ENCODE peak calls at places on chromosomes 2 and 18, in seven cellular contexts. K is fibroblast of lung; S is HepG2; A is ovary; V is RWPE2; I is heart left ventricle; Q is effector memory CD4-positive, alpha-beta T cell. G is an unnamed sample.

GRCh38 chr2:70680735-70681134 is 87.3 kb downstream of the ADD2 start:
- DNase-seq in K (no peak), S (no peak), A (no peak), V (no peak), I (no peak), Q (no peak), G (no peak)

GRCh38 chr2:24121469-24121868 is 1.7 kb downstream of the PFN4 start:
- DNase-seq in K (peak; percentile 10), S (no peak), A (no peak), V (no peak), I (no peak), Q (no peak), G (no peak)

GRCh38 chr18:69949538-69949936 is 1.9 kb upstream of the CD226 start:
- DNase-seq in K (no peak), S (no peak), A (no peak), V (no peak), I (no peak), Q (no peak), G (no peak)

GRCh38 chr18:32049393-32050161 is 31.0 kb downstream of the RNF125 start:
- DNase-seq in K (no peak), S (no peak), A (no peak), V (no peak), I (peak; percentile 45), Q (peak; percentile 12), G (peak; percentile 28)

GRCh38 chr2:188315750-188316149 is 24.1 kb downstream of the GULP1 start:
- DNase-seq in K (no peak), S (no peak), A (no peak), V (no peak), I (no peak), Q (no peak), G (no peak)

GRCh38 chr2:229952256-229952835 is 30.0 kb downstream of the FBXO36 start:
- DNase-seq in K (no peak), S (no peak), A (no peak), V (no peak), I (no peak), Q (no peak), G (no peak)

GRCh38 chr2:220046507-220046906 is 419.1 kb downstream of the SLC4A3 start:
- DNase-seq in K (no peak), S (no peak), A (no peak), V (no peak), I (no peak), Q (no peak), G (no peak)

GRCh38 chr2:173658946-173659371 is 304.3 kb downstream of the CDCA7 start:
- DNase-seq in K (no peak), S (no peak), A (no peak), V (no peak), I (no peak), Q (no peak), G (no peak)

GRCh38 chr2:23637011-23637778 is 252.2 kb downstream of the KLHL29 start:
- DNase-seq in K (peak; percentile 54), S (no peak), A (no peak), V (no peak), I (peak; percentile 56), Q (no peak), G (no peak)

GRCh38 chr2:176325732-176326131 is 56.5 kb downstream of the MTX2 start:
- DNase-seq in K (no peak), S (no peak), A (no peak), V (no peak), I (no peak), Q (no peak), G (no peak)

GRCh38 chr2:128520787-128521186 is 202.1 kb upstream of the HS6ST1 start:
- DNase-seq in K (no peak), S (no peak), A (no peak), V (no peak), I (no peak), Q (no peak), G (no peak)

GRCh38 chr2:67626656-67627055 is 229.5 kb downstream of the ETAA1 start:
- DNase-seq in K (peak; percentile 43), S (no peak), A (no peak), V (no peak), I (no peak), Q (no peak), G (no peak)

GRCh38 chr18:3748081-3748480 is 298.1 kb downstream of the TGIF1 start:
- DNase-seq in K (peak; percentile 42), S (no peak), A (no peak), V (no peak), I (no peak), Q (no peak), G (no peak)

GRCh38 chr2:55017880-55018279 is 32.4 kb downstream of the RTN4 start:
- DNase-seq in K (no peak), S (no peak), A (no peak), V (no peak), I (no peak), Q (no peak), G (no peak)

GRCh38 chr2:152864601-152865000 is 146.2 kb downstream of the ARL6IP6 start:
- DNase-seq in K (no peak), S (no peak), A (no peak), V (no peak), I (no peak), Q (no peak), G (no peak)

GRCh38 chr2:225091336-225091735 is 49.1 kb upstream of the DOCK10 start:
- DNase-seq in K (peak; percentile 70), S (no peak), A (no peak), V (no peak), I (no peak), Q (no peak), G (no peak)

GRCh38 chr2:161316686-161317085 is 8.5 kb downstream of the PSMD14 start:
- DNase-seq in K (peak; percentile 40), S (no peak), A (no peak), V (no peak), I (no peak), Q (no peak), G (no peak)

GRCh38 chr2:47293967-47294366 is 109.0 kb upstream of the MSH2 start:
- DNase-seq in K (no peak), S (no peak), A (no peak), V (no peak), I (no peak), Q (no peak), G (no peak)

GRCh38 chr2:42229949-42230348 is 60.8 kb downstream of the EML4 start:
- DNase-seq in K (no peak), S (no peak), A (no peak), V (no peak), I (no peak), Q (no peak), G (no peak)

GRCh38 chr2:98608962-98609604 is 694 bp downstream of the UNC50 start:
- DNase-seq in K (peak; percentile 52), S (no peak), A (peak; percentile 50), V (no peak), I (peak; percentile 25), Q (no peak), G (no peak)

GRCh38 chr2:136116111-136116812 is 1.7 kb downstream of the CXCR4 start:
- DNase-seq in K (no peak), S (no peak), A (no peak), V (no peak), I (peak; percentile 71), Q (peak; percentile 63), G (no peak)

GRCh38 chr2:7272180-7272579 is 355.0 kb downstream of the RNF144A start:
- DNase-seq in K (peak; percentile 30), S (no peak), A (no peak), V (no peak), I (no peak), Q (no peak), G (no peak)

GRCh38 chr2:203743441-203743932 is 37.0 kb downstream of the CD28 start:
- DNase-seq in K (peak; percentile 97), S (no peak), A (no peak), V (no peak), I (no peak), Q (no peak), G (peak; percentile 79)

GRCh38 chr2:121348128-121348740 is 63.2 kb upstream of the TFCP2L1 start:
- DNase-seq in K (no peak), S (no peak), A (no peak), V (no peak), I (no peak), Q (no peak), G (no peak)
- H3K36me3 ChIP-seq in K (peaks cover 13% of the 10 kb centered on the region), S (peaks cover 55% of the 10 kb centered on the region), A (no peaks in the 10 kb centered on the region), V (peaks cover 88% of the 10 kb centered on the region), I (no peaks in the 10 kb centered on the region), Q (peaks cover 77% of the 10 kb centered on the region), G (peaks cover 73% of the 10 kb centered on the region)

DNA sequence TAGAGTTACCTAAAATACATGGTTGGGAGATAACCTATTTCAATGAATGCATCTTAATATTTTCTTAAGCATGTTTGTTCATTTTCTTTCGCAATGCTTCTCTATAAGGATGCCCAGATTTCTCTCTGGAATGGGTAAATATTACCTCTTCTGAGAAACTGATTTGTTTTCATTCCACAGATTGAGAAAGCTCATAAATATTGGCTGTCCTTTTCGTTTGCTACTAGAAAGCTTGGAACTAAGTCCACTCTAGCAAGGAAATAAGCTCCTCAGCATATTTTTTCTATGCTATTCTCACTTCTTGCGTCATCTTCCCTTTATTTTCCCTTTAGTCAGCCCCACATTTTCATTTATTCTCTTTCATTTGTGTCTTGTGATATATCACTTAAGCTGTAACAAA is 76.3 kb downstream of the ANTXR1 start:
- DNase-seq in K (peak; percentile 73), S (no peak), A (no peak), V (no peak), I (no peak), Q (no peak), G (no peak)
- H3K36me3 ChIP-seq in K (no peaks in the 10 kb centered on the region), S (no peaks in the 10 kb centered on the region), A (no peaks in the 10 kb centered on the region), V (peaks cover 26% of the 10 kb centered on the region), I (no peaks in the 10 kb centered on the region), Q (no peaks in the 10 kb centered on the region), G (no peaks in the 10 kb centered on the region)

GRCh38 chr2:218238896-218239295 is 21.9 kb downstream of the ARPC2 start:
- DNase-seq in K (no peak), S (no peak), A (no peak), V (no peak), I (no peak), Q (no peak), G (no peak)

GRCh38 chr2:218236829-218237228 is 19.8 kb downstream of the ARPC2 start:
- DNase-seq in K (no peak), S (no peak), A (no peak), V (no peak), I (no peak), Q (no peak), G (no peak)

GRCh38 chr2:218234487-218234886 is 17.5 kb downstream of the ARPC2 start:
- DNase-seq in K (no peak), S (no peak), A (no peak), V (no peak), I (no peak), Q (no peak), G (no peak)

GRCh38 chr2:218233543-218233942 is 16.6 kb downstream of the ARPC2 start:
- DNase-seq in K (no peak), S (no peak), A (no peak), V (no peak), I (no peak), Q (no peak), G (no peak)

GRCh38 chr2:218235017-218235416 is 18.0 kb downstream of the ARPC2 start:
- DNase-seq in K (no peak), S (no peak), A (no peak), V (no peak), I (no peak), Q (no peak), G (no peak)
- H3K36me3 ChIP-seq in K (peaks cover 14% of the 10 kb centered on the region), S (peaks cover 39% of the 10 kb centered on the region), A (no peaks in the 10 kb centered on the region), V (peaks cover 100% of the 10 kb centered on the region), I (peaks cover 6% of the 10 kb centered on the region), Q (peaks cover 89% of the 10 kb centered on the region), G (peaks cover 2% of the 10 kb centered on the region)

DNA sequence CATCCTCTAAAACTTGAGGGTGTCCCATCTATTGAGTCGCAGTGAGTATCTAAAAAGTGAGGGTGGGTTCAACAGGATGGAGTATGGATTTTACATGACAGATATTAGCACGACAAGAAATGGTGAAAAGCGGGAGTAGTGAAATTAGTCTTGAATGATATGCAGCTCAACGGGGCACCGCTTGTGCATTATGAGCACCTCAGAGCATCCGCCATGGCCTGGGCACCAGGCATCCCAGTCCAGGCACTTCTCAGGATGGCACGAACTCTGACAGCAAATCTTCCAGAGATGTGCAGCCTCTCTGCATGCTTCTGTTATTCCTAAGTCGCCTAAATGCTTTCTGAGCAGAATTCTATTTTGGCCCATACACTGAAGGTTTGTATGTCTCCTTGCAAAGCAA is 57.1 kb downstream of the ZNF516 start:
- DNase-seq in K (no peak), S (no peak), A (no peak), V (no peak), I (no peak), Q (no peak), G (no peak)
- H3K36me3 ChIP-seq in K (peaks cover 25% of the 10 kb centered on the region), S (peaks cover 27% of the 10 kb centered on the region), A (no peaks in the 10 kb centered on the region), V (peaks cover 45% of the 10 kb centered on the region), I (peaks cover 7% of the 10 kb centered on the region), Q (no peaks in the 10 kb centered on the region), G (peaks cover 25% of the 10 kb centered on the region)